ENCODE peak calls at places on chromosome 12, in six cellular contexts. I is stimulated activated CD4-positive, alpha-beta T cell treated with anti-CD3 and anti-CD28 coated beads, Interleukin-2, amount 100 ng/mL, for 24 hours; Q is activated CD4-positive, alpha-beta T cell treated with anti-CD3 and anti-CD28 coated beads, Interleukin-2, amount 10 ng/mL, durations not matched to agents 7 days and 5 days; P is left cardiac atrium; G is endothelial cell; D is omental fat pad. V is an unnamed sample.

GRCh38 chr12:25859976-25860375 is 98.5 kb upstream of the RASSF8 start:
- DNase-seq in Q (no peak), P (no peak), G (no peak), I (no peak), D (no peak), V (no peak)

GRCh38 chr12:30989754-30990153 is 63.2 kb downstream of the TSPAN11 start:
- DNase-seq in G (peak), Q (peak), P (peak), I (no peak), D (no peak), V (no peak)

GRCh38 chr12:11171953-11172675 is 1.1 kb downstream of the SMIM10L1 start:
- DNase-seq in Q (no peak), I (no peak), G (peak), D (no peak), P (no peak), V (no peak)

GRCh38 chr12:125038976-125039625 is 26.1 kb upstream of the AACS start:
- DNase-seq in P (no peak), I (no peak), Q (no peak), G (no peak), D (no peak), V (no peak)

GRCh38 chr12:78933014-78933413 is 68.4 kb downstream of the SYT1 start:
- DNase-seq in Q (no peak), G (no peak), D (no peak), P (no peak), I (no peak), V (no peak)

GRCh38 chr12:127503221-127503620 is 763.7 kb upstream of the TMEM132C start:
- DNase-seq in D (no peak), G (no peak), Q (no peak), I (no peak), P (no peak), V (no peak)

GRCh38 chr12:108967869-108968540 is 52.9 kb downstream of the SVOP start:
- DNase-seq in I (no peak), Q (no peak), D (no peak), P (no peak), G (no peak), V (no peak)

GRCh38 chr12:28507055-28507454 is 316.8 kb downstream of the CCDC91 start:
- DNase-seq in D (no peak), Q (no peak), G (no peak), P (no peak), I (no peak), V (no peak)

GRCh38 chr12:54830199-54830598 is 24.1 kb upstream of the MUCL1 start:
- DNase-seq in I (no peak), G (no peak), P (no peak), D (no peak), Q (no peak), V (no peak)

GRCh38 chr12:131642101-131642540 is 68.8 kb upstream of the SFSWAP start:
- DNase-seq in D (no peak), Q (no peak), I (no peak), G (no peak), P (no peak), V (no peak)

GRCh38 chr12:89707992-89708792 is 446 bp downstream of the ATP2B1 start:
- DNase-seq in Q (peak), G (peak), I (peak), D (no peak), P (peak), V (no peak)

GRCh38 chr12:131587565-131587964 is 123.3 kb upstream of the SFSWAP start:
- DNase-seq in Q (no peak), I (no peak), D (no peak), G (no peak), P (no peak), V (no peak)

GRCh38 chr12:49622501-49623141 is 740 bp upstream of the PRPF40B start:
- DNase-seq in P (no peak), Q (peak), G (no peak), I (peak), D (no peak), V (no peak)

GRCh38 chr12:7373226-7373625 is 69.4 kb downstream of the ACSM4 start:
- DNase-seq in Q (no peak), I (no peak), P (no peak), G (no peak), D (no peak), V (no peak)

GRCh38 chr12:42923564-42923963 is 334.0 kb upstream of the PRICKLE1 start:
- DNase-seq in I (no peak), Q (no peak), D (no peak), P (no peak), G (no peak), V (no peak)